ENCODE peak calls at places on chromosomes 2 and 18, in eight cellular contexts. E is stomach, M is body of pancreas, Y is left ventricle myocardium inferior, S is right lobe of liver, U is HCT116, Q is hepatocyte, D is PC-3. F is an unnamed sample. For H3K36me3, the result is how much of the 10 kb centered on the place peaks cover.

GRCh38 chr2:190679813-190680591 is 31.1 kb downstream of the NAB1 start:
- DNase-seq in E (peak), M (peak), Y (peak), S (peak), U (peak), Q (peak), D (peak), F (peak)

GRCh38 chr2:212766921-212767320 is 228.3 kb upstream of the ERBB4 start:
- DNase-seq in E (no peak), M (no peak), Y (no peak), S (no peak), U (no peak), Q (no peak), D (peak), F (no peak)

GRCh38 chr2:67565761-67566160 is 168.6 kb downstream of the ETAA1 start:
- DNase-seq in E (peak), M (peak), Y (peak), S (no peak), U (no peak), Q (peak), D (peak), F (no peak)

GRCh38 chr2:134700730-134701129 is 18.1 kb downstream of the TMEM163 start:
- DNase-seq in E (no peak), M (no peak), Y (no peak), S (no peak), U (no peak), Q (no peak), D (no peak), F (no peak)

GRCh38 chr2:176085120-176085788 is 1.5 kb upstream of the EVX2 start:
- DNase-seq in E (peak), M (no peak), Y (no peak), S (no peak), U (no peak), Q (no peak), D (no peak), F (no peak)

GRCh38 chr2:47486858-47487497 is 84.0 kb downstream of the MSH2 start:
- DNase-seq in E (no peak), M (no peak), Y (no peak), S (no peak), U (no peak), Q (no peak), D (no peak), F (no peak)

GRCh38 chr2:158733430-158733755 is 61.7 kb upstream of the DAPL1 start:
- DNase-seq in E (no peak), M (no peak), Y (no peak), S (no peak), U (no peak), Q (no peak), D (no peak), F (no peak)

GRCh38 chr2:64106481-64106880 is 37.7 kb downstream of the PELI1 start:
- DNase-seq in E (no peak), M (no peak), Y (no peak), S (no peak), U (no peak), Q (no peak), D (no peak), F (peak)

GRCh38 chr2:54966837-54967236 is 83.4 kb downstream of the RTN4 start:
- DNase-seq in E (no peak), M (no peak), Y (no peak), S (no peak), U (no peak), Q (no peak), D (no peak), F (no peak)

GRCh38 chr2:216590780-216591179 is 42.4 kb upstream of the IGFBP2 start:
- DNase-seq in E (no peak), M (peak), Y (peak), S (peak), U (no peak), Q (no peak), D (no peak), F (no peak)

GRCh38 chr18:48116017-48116416 is 185.6 kb upstream of the SMAD2 start:
- DNase-seq in E (no peak), M (no peak), Y (no peak), S (no peak), U (no peak), Q (no peak), D (no peak), F (no peak)

GRCh38 chr18:54112356-54112755 is 112.1 kb downstream of the MBD2 start:
- DNase-seq in E (no peak), M (no peak), Y (no peak), S (no peak), U (no peak), Q (no peak), D (no peak), F (no peak)

GRCh38 chr18:53422896-53423295 is 801.6 kb downstream of the MBD2 start:
- DNase-seq in E (no peak), M (no peak), Y (no peak), S (no peak), U (no peak), Q (no peak), D (no peak), F (no peak)

GRCh38 chr2:25365241-25365640 is 23.5 kb upstream of the DNMT3A start:
- DNase-seq in E (no peak), M (no peak), Y (no peak), S (no peak), U (no peak), Q (no peak), D (peak), F (no peak)

GRCh38 chr2:74587664-74588277 is 33.3 kb downstream of the DOK1 start:
- DNase-seq in E (peak), M (peak), Y (peak), S (peak), U (peak), Q (peak), D (peak), F (peak)

GRCh38 chr18:59926131-59926530 is 26.3 kb downstream of the PMAIP1 start:
- DNase-seq in E (no peak), M (no peak), Y (no peak), S (no peak), U (no peak), Q (no peak), D (no peak), F (no peak)

GRCh38 chr18:79915161-79916127 is 36.0 kb downstream of the SLC66A2 start:
- DNase-seq in E (peak), M (no peak), Y (no peak), S (no peak), U (no peak), Q (peak), D (no peak), F (no peak)

GRCh38 chr2:68287580-68288441 is 31.9 kb downstream of the CNRIP1 start:
- DNase-seq in E (no peak), M (peak), Y (peak), S (no peak), U (no peak), Q (peak), D (peak), F (no peak)

GRCh38 chr2:227805578-227805977 is 8.1 kb upstream of the CCL20 start:
- DNase-seq in E (no peak), M (peak), Y (no peak), S (no peak), U (no peak), Q (no peak), D (no peak), F (no peak)

GRCh38 chr2:102120261-102121259 is 22.0 kb upstream of the IL1R1 start:
- DNase-seq in E (peak), M (peak), Y (no peak), S (no peak), U (no peak), Q (no peak), D (no peak), F (no peak)

GRCh38 chr2:133266075-133266925 is 302.0 kb downstream of the NCKAP5 start:
- DNase-seq in E (peak), M (no peak), Y (peak), S (no peak), U (no peak), Q (peak), D (peak), F (no peak)
- TF ChIP-seq CTCF in E (no peak), M (no peak), Y (peak), S (no peak), U (no peak), Q (no peak), D (peak), F (no peak)

DNA sequence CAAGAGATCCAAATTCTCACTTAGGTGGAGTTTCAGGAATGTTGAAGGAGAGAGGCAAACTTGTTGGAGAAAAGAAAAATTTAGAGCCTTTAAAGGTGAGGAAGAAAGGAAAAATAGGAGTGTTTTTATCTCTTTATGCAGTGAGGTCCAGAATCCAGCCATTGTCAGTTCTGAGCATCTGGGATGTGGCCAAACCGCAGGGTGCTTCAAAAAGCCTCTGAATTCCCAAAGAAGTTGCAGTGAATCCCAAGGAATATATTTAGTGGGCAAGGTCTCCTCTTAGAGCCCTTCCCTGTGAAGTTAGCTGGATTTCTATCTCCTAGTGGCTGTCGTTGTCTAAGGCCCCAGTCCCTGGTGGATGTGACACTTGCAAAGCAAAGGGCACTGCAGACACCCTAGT is 51.2 kb downstream of the MTCL1 start:
- DNase-seq in E (no peak), M (no peak), Y (no peak), S (no peak), U (no peak), Q (no peak), D (no peak), F (no peak)
- H3K36me3 ChIP-seq in E (under half), M (under half), Y (under half), S (under half), U (under half), Q (under half), D (under half), F (under half)

DNA sequence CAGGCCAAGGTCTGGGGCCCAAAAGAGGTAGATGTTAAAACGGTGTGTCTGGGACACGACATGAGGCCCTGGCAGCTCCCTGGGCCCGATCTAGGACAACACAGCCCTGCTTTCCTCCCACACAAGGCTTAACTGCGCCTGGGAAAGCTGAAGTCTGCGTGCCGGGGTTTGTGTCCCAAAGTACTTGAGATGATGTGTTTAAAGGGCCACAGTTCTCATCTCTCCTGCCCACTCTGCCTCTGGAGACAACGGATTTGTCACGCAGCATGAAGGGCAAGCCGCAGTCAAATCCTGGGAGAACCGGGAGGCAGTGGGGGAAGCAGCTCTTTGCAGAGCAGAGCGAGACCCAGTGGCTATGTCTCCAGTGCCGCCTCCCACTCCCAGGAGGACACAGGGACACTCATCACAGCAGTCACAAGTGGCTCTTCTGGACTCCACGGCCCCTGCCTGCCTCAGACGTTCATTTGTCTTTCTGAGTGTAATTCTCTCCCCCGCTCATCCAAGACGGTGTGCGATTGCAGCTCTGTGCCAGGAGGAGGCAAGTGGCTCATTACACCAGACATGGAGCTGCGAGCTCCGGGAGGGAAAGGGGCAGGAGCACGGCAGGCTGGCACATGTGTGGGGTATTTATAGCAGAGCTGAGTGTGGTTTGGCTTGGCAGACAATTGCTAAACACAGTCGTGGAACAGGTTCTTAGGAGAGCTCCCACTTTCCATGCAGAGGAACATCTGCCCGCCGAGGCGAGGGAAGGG is 57.7 kb upstream of the SEMA4C start:
- DNase-seq in E (peak), M (no peak), Y (peak), S (no peak), U (no peak), Q (peak), D (peak), F (no peak)
- TF ChIP-seq CTCF in E (no peak), M (peak), Y (peak), S (no peak), U (no peak), Q (peak), D (peak), F (no peak)

DNA sequence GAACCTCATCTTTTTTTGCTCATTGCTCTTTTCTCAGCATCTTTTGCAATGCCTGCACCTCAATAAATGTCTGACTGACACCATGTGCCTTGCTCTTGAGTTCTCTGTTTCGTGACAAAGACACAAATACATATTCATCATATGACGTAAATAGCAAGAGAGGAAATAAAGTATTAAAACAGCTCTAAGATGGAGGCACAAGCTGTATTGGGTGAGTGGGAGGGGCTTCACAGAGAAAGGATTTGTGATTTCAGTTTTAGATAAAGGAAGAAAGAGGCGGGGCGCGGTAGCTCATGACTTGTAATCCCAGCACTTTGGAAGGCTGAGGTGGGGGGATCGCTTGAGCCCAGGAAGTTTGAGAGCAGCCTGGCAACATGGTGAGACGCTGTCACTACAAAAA is 2.9 kb downstream of the CAD start:
- DNase-seq in E (no peak), M (no peak), Y (no peak), S (no peak), U (no peak), Q (no peak), D (no peak), F (no peak)
- H3K36me3 ChIP-seq in E (half or more), M (under half), Y (half or more), S (under half), U (half or more), Q (under half), D (half or more), F (under half)

GRCh38 chr2:174522553-174522952 is 35.7 kb upstream of the GPR155 start:
- DNase-seq in E (no peak), M (peak), Y (no peak), S (no peak), U (no peak), Q (no peak), D (peak), F (no peak)
- TF ChIP-seq CTCF in E (no peak), M (peak), Y (peak), S (peak), U (no peak), Q (peak), D (peak), F (peak)

GRCh38 chr2:11768940-11769339 is 22.5 kb downstream of the LPIN1 start:
- DNase-seq in E (no peak), M (no peak), Y (no peak), S (no peak), U (no peak), Q (no peak), D (no peak), F (no peak)
- H3K36me3 ChIP-seq in E (half or more), M (under half), Y (half or more), S (half or more), U (under half), Q (under half), D (half or more), F (under half)

GRCh38 chr2:197198890-197199289 is 111.7 kb downstream of the ANKRD44 start:
- DNase-seq in E (peak), M (peak), Y (peak), S (peak), U (no peak), Q (no peak), D (no peak), F (no peak)

GRCh38 chr2:197195591-197195990 is 115.0 kb downstream of the ANKRD44 start:
- DNase-seq in E (no peak), M (no peak), Y (no peak), S (no peak), U (no peak), Q (no peak), D (no peak), F (no peak)

GRCh38 chr2:197200056-197200455 is 110.5 kb downstream of the ANKRD44 start:
- DNase-seq in E (no peak), M (no peak), Y (no peak), S (no peak), U (no peak), Q (no peak), D (no peak), F (no peak)

GRCh38 chr2:197197808-197198409 is 112.7 kb downstream of the ANKRD44 start:
- DNase-seq in E (no peak), M (no peak), Y (no peak), S (no peak), U (no peak), Q (no peak), D (no peak), F (no peak)

GRCh38 chr2:197196737-197197136 is 113.8 kb downstream of the ANKRD44 start:
- DNase-seq in E (no peak), M (no peak), Y (no peak), S (no peak), U (no peak), Q (no peak), D (peak), F (no peak)
- TF ChIP-seq CTCF in E (no peak), M (no peak), Y (no peak), S (no peak), U (no peak), Q (no peak), D (no peak), F (no peak)

GRCh38 chr2:238272156-238272555 is 16.3 kb downstream of the PER2 start:
- DNase-seq in E (no peak), M (no peak), Y (no peak), S (no peak), U (no peak), Q (no peak), D (no peak), F (no peak)
- H3K36me3 ChIP-seq in E (half or more), M (under half), Y (half or more), S (under half), U (under half), Q (under half), D (under half), F (under half)

DNA sequence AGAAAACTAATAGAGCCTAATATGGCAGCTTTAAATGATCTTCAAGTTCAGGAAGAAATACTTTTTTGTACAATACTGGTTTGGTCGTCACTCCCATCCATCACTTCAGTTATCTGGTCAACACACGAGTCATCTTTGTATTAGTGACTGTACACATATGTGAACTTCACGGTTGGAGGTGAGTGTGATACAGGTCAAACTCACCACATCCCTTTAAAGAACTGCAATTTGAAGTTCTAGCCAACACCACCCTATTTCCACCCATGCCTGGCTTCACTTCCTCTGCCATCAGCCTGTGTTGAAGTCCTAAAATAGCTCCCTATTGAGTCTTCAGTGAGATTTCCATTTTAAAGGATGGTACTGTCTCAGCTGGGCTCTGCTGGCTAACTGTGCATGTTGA is 361.9 kb downstream of the TXNL1 start:
- DNase-seq in E (no peak), M (no peak), Y (no peak), S (no peak), U (no peak), Q (no peak), D (peak), F (no peak)
- TF ChIP-seq CTCF in E (no peak), M (no peak), Y (no peak), S (no peak), U (no peak), Q (no peak), D (no peak), F (no peak)